ENCODE peak calls at places on chromosomes 7 and 10, in seven cellular contexts. P is effector CD4-positive, alpha-beta T cell; Y is mucosa of gallbladder; K is fibroblast of mammary gland; C is T-helper 9 cell; N is posterior vena cava; W is lower leg skin. U is an unnamed sample.

GRCh38 chr10:34651381-34651780 is 163.7 kb downstream of the PARD3 start:
- DNase-seq in N (no peak), C (no peak), Y (no peak), K (no peak), W (no peak), P (no peak), U (no peak)

GRCh38 chr7:147978651-147979050 is 611.9 kb upstream of the C7orf33 start:
- DNase-seq in C (no peak), Y (no peak), N (no peak), K (no peak), P (no peak), W (no peak), U (no peak)

GRCh38 chr7:17774701-17775288 is 165.5 kb downstream of the SNX13 start:
- DNase-seq in K (no peak), C (no peak), P (no peak), N (no peak), W (no peak), Y (no peak), U (no peak)

GRCh38 chr7:129252133-129252532 is 27.3 kb downstream of the AHCYL2 start:
- DNase-seq in W (no peak), Y (no peak), K (no peak), N (no peak), P (no peak), C (no peak), U (no peak)

GRCh38 chr10:38156416-38157269 is 62.5 kb downstream of the ZNF37A start:
- DNase-seq in K (no peak), W (no peak), N (no peak), Y (no peak), P (no peak), C (no peak), U (no peak)

GRCh38 chr7:69756235-69756634 is 158.0 kb downstream of the AUTS2 start:
- DNase-seq in K (no peak), N (no peak), W (no peak), C (no peak), Y (no peak), P (no peak), U (no peak)

GRCh38 chr10:75542902-75543301 is 111.5 kb downstream of the LRMDA start:
- DNase-seq in W (peak; percentile 92), K (peak; percentile 94), P (no peak), Y (no peak), C (no peak), N (peak; percentile 92), U (no peak)

GRCh38 chr10:43194861-43195260 is 56.6 kb downstream of the CSGALNACT2 start:
- DNase-seq in P (no peak), W (no peak), Y (peak; percentile 6), K (no peak), C (no peak), N (peak; percentile 62), U (no peak)

GRCh38 chr7:155533120-155533826 is 13.1 kb downstream of the CNPY1 start:
- DNase-seq in Y (no peak), N (peak; percentile 77), C (no peak), P (no peak), W (no peak), K (peak; percentile 1), U (no peak)

GRCh38 chr7:36851382-36851781 is 127.1 kb upstream of the AOAH start:
- DNase-seq in C (no peak), P (no peak), N (no peak), W (no peak), K (no peak), Y (no peak), U (no peak)

GRCh38 chr10:104332243-104333036 is 5.8 kb downstream of the ITPRIP start:
- DNase-seq in P (no peak), W (peak; percentile 81), Y (no peak), N (no peak), C (no peak), K (peak; percentile 38), U (no peak)

GRCh38 chr7:130392456-130392860 is 12.2 kb downstream of the CPA1 start:
- DNase-seq in P (no peak), K (peak; percentile 36), Y (no peak), N (peak; percentile 28), C (no peak), W (no peak), U (no peak)

GRCh38 chr7:34322841-34323240 is 335.2 kb upstream of the NPSR1 start:
- DNase-seq in P (no peak), K (peak; percentile 10), N (no peak), Y (no peak), C (no peak), W (no peak), U (no peak)

U was measured in CD8-positive, alpha-beta T cell.